ENCODE peak calls at places on chromosomes 4 and X, in five cellular contexts. G is Panc1; X is ascending aorta; V is lower lobe of right lung; E is effector memory CD4-positive, alpha-beta T cell. M is an unnamed sample.

GRCh38 chr4:148061795-148062194 is 329.9 kb downstream of the ARHGAP10 start:
- DNase-seq in V (no peak), E (no peak), X (no peak), G (no peak), M (no peak)

GRCh38 chr4:152045781-152046571 is 285.2 kb upstream of the GATB start:
- DNase-seq in G (no peak), E (no peak), V (peak; percentile 69), X (no peak), M (peak; percentile 89)

GRCh38 chr4:115126487-115126886 is 13.1 kb upstream of the NDST4 start:
- DNase-seq in X (no peak), E (no peak), V (no peak), G (no peak), M (no peak)

GRCh38 chr4:169621754-169622481 is 1.5 kb downstream of the CLCN3 start:
- DNase-seq in V (no peak), E (peak; percentile 34), G (peak; percentile 32), X (no peak), M (no peak)

GRCh38 chrX:12471061-12471460 is 320.2 kb upstream of the PRPS2 start:
- DNase-seq in E (no peak), G (no peak), V (no peak), X (no peak), M (no peak)

GRCh38 chr4:79163981-79164490 is 161.8 kb downstream of the NAA11 start:
- DNase-seq in G (no peak), V (no peak), E (no peak), X (no peak), M (no peak)

GRCh38 chrX:151384807-151385206 is 12.2 kb upstream of the VMA21 start:
- DNase-seq in G (no peak), V (peak; percentile 46), X (no peak), E (no peak), M (no peak)

GRCh38 chr4:159950707-159951106 is 847.8 kb downstream of the RAPGEF2 start:
- DNase-seq in V (no peak), X (no peak), G (no peak), E (no peak), M (no peak)

GRCh38 chrX:77785746-77786548 is at the start of gene ATRX:
- DNase-seq in V (peak; percentile 74), X (peak; percentile 84), E (peak; percentile 67), G (no peak), M (no peak)

GRCh38 chrX:112840382-112841113 is at the start of gene AMOT:
- DNase-seq in E (peak; percentile 55), X (peak; percentile 83), V (peak; percentile 80), G (no peak), M (peak; percentile 92)

GRCh38 chr4:165931741-165932140 is 58.7 kb downstream of the TLL1 start:
- DNase-seq in V (no peak), X (no peak), E (no peak), G (no peak), M (no peak)

GRCh38 chr4:35461931-35462659 is 782.2 kb downstream of the ARAP2 start:
- DNase-seq in V (no peak), E (no peak), G (no peak), X (no peak), M (no peak)

GRCh38 chrX:30652527-30653414 is 452 bp upstream of the GK start:
- DNase-seq in E (peak; percentile 83), V (peak; percentile 96), X (peak; percentile 96), G (no peak), M (peak; percentile 97)

GRCh38 chr4:86235549-86235948 is 124.3 kb downstream of the MAPK10 start:
- DNase-seq in V (no peak), G (no peak), E (no peak), X (no peak), M (no peak)

GRCh38 chr4:152894673-152895072 is 41.5 kb upstream of the FHDC1 start:
- DNase-seq in G (no peak), V (no peak), X (no peak), E (no peak), M (no peak)

GRCh38 chr4:41714601-41715000 is 33.9 kb downstream of the PHOX2B start:
- DNase-seq in G (no peak), V (no peak), X (no peak), E (no peak), M (no peak)

GRCh38 chr4:169236901-169237626 is 33.7 kb downstream of the SH3RF1 start:
- DNase-seq in E (no peak), G (no peak), V (no peak), X (no peak), M (peak; percentile 78)

GRCh38 chr4:84499065-84499982 is at the start of gene NKX6-1:
- DNase-seq in X (peak; percentile 86), E (no peak), G (peak; percentile 25), V (peak; percentile 60), M (peak; percentile 97)

GRCh38 chr4:26083987-26084386 is 170.0 kb downstream of the SMIM20 start:
- DNase-seq in G (peak; percentile 73), X (no peak), V (no peak), E (no peak), M (no peak)

GRCh38 chr4:40908297-40908696 is 158.5 kb downstream of the NSUN7 start:
- DNase-seq in G (no peak), V (peak; percentile 71), X (no peak), E (no peak), M (no peak)

GRCh38 chrX:77597090-77597489 is 149.9 kb downstream of the FGF16 start:
- DNase-seq in G (no peak), V (no peak), E (no peak), X (no peak), M (no peak)

M was measured in esophagus muscularis mucosa.